ENCODE peak calls at places on chromosomes 6 and 20, in seven cellular contexts. U is body of pancreas; A is neural progenitor cell; Z is heart left ventricle; I is spleen; D is CD8-positive, alpha-beta T cell; N is upper lobe of right lung. O is an unnamed sample. For H3K4me1 and H3K36me3, the result is how much of the 10 kb centered on the place peaks cover.

GRCh38 chr6:41818271-41819054 is 31.0 kb downstream of the TOMM6 start:
- DNase-seq in U (no peak), A (no peak), Z (no peak), I (no peak), D (no peak), N (no peak), O (no peak)

GRCh38 chr6:101117397-101118185 is 236.5 kb upstream of the ASCC3 start:
- DNase-seq in U (no peak), A (peak), Z (no peak), I (no peak), D (no peak), N (no peak), O (no peak)

GRCh38 chr6:106823732-106824351 is 150.7 kb downstream of the CD24 start:
- DNase-seq in U (peak), A (no peak), Z (no peak), I (no peak), D (no peak), N (peak), O (peak)

GRCh38 chr6:33425668-33426577 is 6.1 kb downstream of the SYNGAP1 start:
- DNase-seq in U (peak), A (peak), Z (peak), I (peak), D (peak), N (peak), O (peak)

GRCh38 chr20:46509523-46509922 is 3.8 kb downstream of the ZNF334 start:
- DNase-seq in U (no peak), A (no peak), Z (no peak), I (no peak), D (no peak), N (no peak), O (no peak)

GRCh38 chr6:117728626-117729025 is 53.4 kb downstream of the NUS1 start:
- DNase-seq in U (no peak), A (no peak), Z (no peak), I (no peak), D (no peak), N (no peak), O (no peak)

GRCh38 chr6:112429226-112429625 is 82.1 kb downstream of the RFPL4B start:
- DNase-seq in U (no peak), A (peak), Z (no peak), I (no peak), D (no peak), N (no peak), O (peak)

GRCh38 chr6:41193171-41193734 is 7.7 kb downstream of the TREML2 start:
- DNase-seq in U (no peak), A (no peak), Z (no peak), I (no peak), D (no peak), N (no peak), O (no peak)

GRCh38 chr6:12024715-12025434 is 12.8 kb downstream of the HIVEP1 start:
- DNase-seq in U (no peak), A (no peak), Z (no peak), I (no peak), D (no peak), N (no peak), O (peak)

GRCh38 chr20:22775256-22775655 is 190.9 kb upstream of the FOXA2 start:
- DNase-seq in U (no peak), A (no peak), Z (no peak), I (no peak), D (no peak), N (no peak), O (peak)

GRCh38 chr20:23640873-23641667 is 3.3 kb upstream of the CST3 start:
- DNase-seq in U (no peak), A (no peak), Z (no peak), I (no peak), D (no peak), N (no peak), O (no peak)

GRCh38 chr20:44075191-44075949 is 111.6 kb downstream of the JPH2 start:
- DNase-seq in U (no peak), A (no peak), Z (no peak), I (no peak), D (no peak), N (peak), O (peak)

GRCh38 chr20:41136695-41137411 is 490 bp upstream of the PLCG1 start:
- DNase-seq in U (peak), A (peak), Z (peak), I (peak), D (peak), N (peak), O (peak)

GRCh38 chr20:38270869-38271608 is 10.5 kb upstream of the KIAA1755 start:
- DNase-seq in U (no peak), A (no peak), Z (peak), I (no peak), D (no peak), N (no peak), O (no peak)

GRCh38 chr6:47780510-47781356 is 1.1 kb upstream of the OPN5 start:
- DNase-seq in U (peak), A (peak), Z (peak), I (no peak), D (no peak), N (no peak), O (peak)

GRCh38 chr20:10309326-10309725 is 90.7 kb downstream of the SNAP25 start:
- DNase-seq in U (no peak), A (no peak), Z (no peak), I (no peak), D (no peak), N (no peak), O (no peak)

GRCh38 chr20:58224097-58224496 is 4.4 kb downstream of the ANKRD60 start:
- DNase-seq in U (no peak), A (no peak), Z (no peak), I (no peak), D (no peak), N (no peak), O (no peak)

GRCh38 chr20:14821251-14821650 is 483.8 kb upstream of the FLRT3 start:
- DNase-seq in U (no peak), A (no peak), Z (no peak), I (no peak), D (no peak), N (no peak), O (no peak)

GRCh38 chr20:3758566-3758965 is 9.0 kb downstream of the ADISSP start:
- DNase-seq in U (no peak), A (no peak), Z (peak), I (no peak), D (no peak), N (no peak), O (no peak)

GRCh38 chr6:5422321-5422915 is 161.1 kb downstream of the FARS2 start:
- DNase-seq in U (peak), A (peak), Z (no peak), I (no peak), D (no peak), N (no peak), O (peak)

GRCh38 chr20:60512436-60512835 is 554.2 kb downstream of the CDH26 start:
- DNase-seq in U (no peak), A (no peak), Z (no peak), I (no peak), D (no peak), N (no peak), O (peak)

DNA sequence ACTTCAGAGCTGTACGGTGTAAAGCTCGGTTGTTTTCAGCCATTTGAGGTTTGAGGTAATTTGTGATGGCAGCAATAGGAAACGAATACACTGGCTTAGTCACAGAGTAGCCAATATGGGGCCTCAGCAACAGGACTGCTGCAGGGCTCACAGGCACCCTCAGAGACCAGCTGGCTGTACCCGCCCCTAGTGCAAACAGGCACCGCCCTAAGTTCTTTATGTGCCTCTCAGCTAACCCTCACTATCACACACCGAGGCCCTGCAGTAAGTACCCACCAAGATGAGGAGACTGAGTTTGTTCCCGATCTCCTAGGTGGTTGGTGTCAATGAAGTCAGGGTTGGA is 11.2 kb upstream of the SERPINB9 start:
- DNase-seq in U (no peak), A (no peak), Z (no peak), I (no peak), D (no peak), N (peak), O (no peak)
- H3K4me1 ChIP-seq in U (under half), A (under half), Z (under half), I (under half), D (under half), N (under half), O (under half)

GRCh38 chr20:2114560-2114959 is 12.9 kb downstream of the STK35 start:
- DNase-seq in U (no peak), A (no peak), Z (no peak), I (no peak), D (no peak), N (no peak), O (no peak)

GRCh38 chr20:2114106-2114505 is 12.5 kb downstream of the STK35 start:
- DNase-seq in U (no peak), A (no peak), Z (no peak), I (no peak), D (no peak), N (no peak), O (no peak)

GRCh38 chr20:2109425-2110210 is 8.0 kb downstream of the STK35 start:
- DNase-seq in U (peak), A (no peak), Z (peak), I (no peak), D (no peak), N (no peak), O (no peak)

GRCh38 chr20:2114990-2115681 is 13.5 kb downstream of the STK35 start:
- DNase-seq in U (no peak), A (no peak), Z (peak), I (no peak), D (no peak), N (no peak), O (no peak)

GRCh38 chr20:2112910-2113309 is 11.3 kb downstream of the STK35 start:
- DNase-seq in U (no peak), A (no peak), Z (no peak), I (no peak), D (no peak), N (no peak), O (no peak)
- H3K36me3 ChIP-seq in U (under half), A (under half), Z (under half), I (under half), D (under half), N (under half), O (under half)

GRCh38 chr6:151284431-151285060 is 44.8 kb downstream of the AKAP12 start:
- DNase-seq in U (no peak), A (no peak), Z (no peak), I (no peak), D (no peak), N (no peak), O (no peak)
- TF ChIP-seq CTCF in U (no peak), A (no peak), Z (no peak), I (no peak), D (no peak), N (no peak), O (no peak)

GRCh38 chr6:20415304-20416062 is 13.8 kb downstream of the E2F3 start:
- DNase-seq in U (no peak), A (no peak), Z (no peak), I (no peak), D (no peak), N (no peak), O (no peak)
- H3K4me1 ChIP-seq in U (under half), A (under half), Z (under half), I (half or more), D (under half), N (under half), O (under half)

DNA sequence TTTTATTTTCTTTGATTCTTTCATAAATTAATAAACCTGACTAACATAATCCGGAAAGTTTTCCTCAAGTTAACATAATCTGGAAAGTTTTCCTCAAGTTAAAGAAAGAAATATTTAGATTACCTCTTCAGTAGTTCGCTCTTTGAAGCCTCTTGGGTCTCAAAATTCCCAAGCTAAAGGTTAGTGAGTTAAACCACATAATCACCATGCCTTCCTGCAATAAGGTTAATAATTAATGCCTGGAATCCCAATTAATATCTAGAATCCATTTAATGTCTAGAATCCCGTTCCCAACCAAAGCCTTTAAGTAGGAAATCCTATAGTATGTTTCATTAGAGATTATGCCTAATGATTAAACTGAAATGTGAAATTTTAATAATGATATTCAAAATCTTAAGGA is 12.9 kb downstream of the DCDC2 start:
- DNase-seq in U (no peak), A (no peak), Z (no peak), I (no peak), D (no peak), N (no peak), O (no peak)
- H3K36me3 ChIP-seq in U (under half), A (under half), Z (under half), I (under half), D (under half), N (under half), O (under half)